ENCODE peak calls at places on chromosomes 13 and 19, in ten cellular contexts. H is foreskin fibroblast; D is NCI-H1105 treated with DMSO at 0.1 percent for 48 hours; G is lower leg skin; X is RCC 7860; I is heart right ventricle; C is NB4; L is stimulated activated effector memory CD8-positive, alpha-beta T cell treated with anti-CD3 and anti-CD28 coated beads, Interleukin-12 subunit alpha, Interleukin-12 subunit beta, amount 100 ng/mL, for 72 hours; F is bronchial epithelial cell; B is activated T-helper 1 cell treated with anti-CD3 and anti-CD28 coated beads, Interleukin-2, amount 50 U/mL, for 16 hours. E is an unnamed sample.

GRCh38 chr19:36100476-36100875 is 10.5 kb upstream of the OVOL3 start:
- DNase-seq in H (no peak), D (no peak), G (no peak), X (no peak), I (peak), C (no peak), L (no peak), F (no peak), B (no peak), E (no peak)

GRCh38 chr13:73948848-73949529 is 185.2 kb downstream of the KLF12 start:
- DNase-seq in H (no peak), D (no peak), G (no peak), X (no peak), I (no peak), C (no peak), L (no peak), F (no peak), B (no peak), E (no peak)

GRCh38 chr13:112756967-112757758 is 67.3 kb downstream of the ATP11A start:
- DNase-seq in H (no peak), D (no peak), G (no peak), X (no peak), I (no peak), C (no peak), L (no peak), F (no peak), B (no peak), E (no peak)

GRCh38 chr13:74134777-74135305 is 637 bp upstream of the KLF12 start:
- DNase-seq in H (no peak), D (peak), G (peak), X (peak), I (peak), C (no peak), L (peak), F (peak), B (peak), E (peak)

GRCh38 chr13:99958402-99959126 is 13.0 kb downstream of the ZIC5 start:
- DNase-seq in H (no peak), D (no peak), G (no peak), X (no peak), I (no peak), C (no peak), L (no peak), F (no peak), B (no peak), E (no peak)

GRCh38 chr19:2032296-2032941 is 16.9 kb upstream of the BTBD2 start:
- DNase-seq in H (peak), D (peak), G (peak), X (peak), I (peak), C (peak), L (no peak), F (peak), B (no peak), E (peak)

GRCh38 chr19:31334101-31334848 is 15.0 kb downstream of the TSHZ3 start:
- DNase-seq in H (peak), D (no peak), G (no peak), X (no peak), I (no peak), C (no peak), L (no peak), F (peak), B (no peak), E (no peak)

GRCh38 chr13:20130652-20131051 is 30.2 kb downstream of the GJA3 start:
- DNase-seq in H (no peak), D (no peak), G (no peak), X (no peak), I (no peak), C (no peak), L (no peak), F (no peak), B (no peak), E (no peak)

GRCh38 chr19:1324792-1325567 is 39.3 kb downstream of the EFNA2 start:
- DNase-seq in H (peak), D (peak), G (peak), X (peak), I (peak), C (peak), L (no peak), F (peak), B (no peak), E (peak)

GRCh38 chr19:38209671-38210457 is 14.2 kb downstream of the DPF1 start:
- DNase-seq in H (peak), D (peak), G (peak), X (no peak), I (peak), C (no peak), L (no peak), F (no peak), B (no peak), E (no peak)

GRCh38 chr19:14404322-14404721 is 14.8 kb downstream of the DDX39A start:
- DNase-seq in H (no peak), D (peak), G (no peak), X (no peak), I (no peak), C (no peak), L (no peak), F (peak), B (no peak), E (no peak)

GRCh38 chr13:27659466-27659865 is 37.8 kb downstream of the POLR1D start:
- DNase-seq in H (no peak), D (no peak), G (no peak), X (no peak), I (no peak), C (no peak), L (no peak), F (no peak), B (no peak), E (no peak)